ENCODE peak calls at places on chromosomes 11 and 22, in four cellular contexts. E is H1, B is GM12878, W is HepG2. T is an unnamed sample.

GRCh38 chr22:26642465-26643367 is 14.7 kb upstream of the MIAT start:
- DNase-seq in E (no peak), W (no peak), B (no peak), T (no peak)

GRCh38 chr11:130666781-130667251 is 218.4 kb downstream of the ADAMTS15 start:
- DNase-seq in E (no peak), B (no peak), W (no peak), T (no peak)

GRCh38 chr11:74453373-74453975 is 13.9 kb downstream of the KCNE3 start:
- DNase-seq in W (peak), E (peak), B (peak), T (peak)

GRCh38 chr11:124586247-124586860 is 16.6 kb downstream of the OR8A1 start:
- DNase-seq in W (peak), E (peak), B (no peak), T (peak)

GRCh38 chr11:75583710-75584658 is 21.9 kb downstream of the SERPINH1 start:
- DNase-seq in W (no peak), B (no peak), E (no peak), T (peak)

GRCh38 chr11:65887026-65887722 is 1.1 kb downstream of the FIBP start:
- DNase-seq in W (no peak), B (no peak), E (no peak), T (no peak)

GRCh38 chr11:77467993-77468392 is 5.9 kb downstream of the PAK1 start:
- DNase-seq in E (no peak), B (no peak), W (no peak), T (no peak)

GRCh38 chr11:134049303-134049702 is 19.6 kb upstream of the JAM3 start:
- DNase-seq in E (no peak), W (no peak), B (no peak), T (no peak)

GRCh38 chr11:128891912-128892398 is 799 bp downstream of the KCNJ5 start:
- DNase-seq in B (no peak), W (no peak), E (no peak), T (no peak)

GRCh38 chr11:95507794-95508193 is 276.8 kb upstream of the SESN3 start:
- DNase-seq in W (no peak), B (no peak), E (no peak), T (no peak)

GRCh38 chr22:19386248-19386647 is 45.3 kb downstream of the HIRA start:
- DNase-seq in W (no peak), E (no peak), B (no peak), T (no peak)

GRCh38 chr11:88039512-88040496 is 135.4 kb downstream of the RAB38 start:
- DNase-seq in W (no peak), B (no peak), E (no peak), T (no peak)

GRCh38 chr22:17121235-17122195 is at the start of gene TMEM121B:
- DNase-seq in E (peak), B (no peak), W (no peak), T (peak)

GRCh38 chr22:20032407-20032991 is 11.6 kb downstream of the TANGO2 start:
- DNase-seq in B (no peak), E (no peak), W (no peak), T (no peak)

GRCh38 chr11:19868281-19868821 is 155.7 kb downstream of the NAV2 start:
- DNase-seq in W (no peak), B (no peak), E (no peak), T (no peak)

GRCh38 chr22:49737101-49737551 is 90.5 kb downstream of the BRD1 start:
- DNase-seq in W (no peak), B (no peak), E (no peak), T (no peak)

DNA sequence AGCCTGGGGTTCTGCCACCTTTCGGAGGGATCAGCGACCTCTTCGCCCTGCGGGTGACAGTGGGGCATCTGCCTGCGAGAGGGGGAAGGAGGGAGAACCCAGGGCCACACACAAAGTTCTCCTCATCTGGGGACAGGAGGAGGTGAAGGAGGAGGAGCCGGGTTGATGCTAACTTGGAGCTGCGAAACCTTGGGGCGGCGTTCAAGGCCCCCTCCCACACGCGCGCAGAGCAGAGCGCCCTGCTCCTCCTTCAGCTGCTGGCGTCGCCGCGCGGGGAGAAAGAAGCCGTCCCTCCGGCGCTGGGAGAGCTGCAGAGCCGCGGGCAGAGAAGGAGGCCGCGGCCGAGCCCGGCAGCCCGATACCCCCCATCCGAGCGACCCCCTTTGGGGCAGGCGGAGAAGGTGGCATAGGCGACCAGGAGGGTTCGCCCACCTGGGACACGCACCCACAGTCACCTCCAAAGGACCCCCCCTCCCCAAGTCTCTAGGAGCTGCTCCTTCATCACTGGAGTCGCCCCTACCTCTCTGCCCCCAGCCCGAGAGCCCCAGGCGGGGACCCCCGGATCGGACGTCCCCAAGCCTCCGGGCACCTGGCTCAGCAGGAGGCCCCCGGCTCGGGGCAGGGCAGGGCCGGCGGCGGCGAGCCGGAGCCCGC is at the start of gene RASD2:
- DNase-seq in B (no peak), W (no peak), E (no peak), T (peak)
- TF ChIP-seq SUZ12 in B (no peak), W (no peak), E (no peak), T (no peak)

GRCh38 chr11:6249822-6250555 is 9.6 kb upstream of the CCKBR start:
- DNase-seq in E (no peak), B (no peak), W (no peak), T (no peak)
- TF ChIP-seq SP1 in E (no peak), B (no peak), W (no peak), T (no peak)

GRCh38 chr11:62260261-62260953 is 9.6 kb upstream of the SCGB2A2 start:
- DNase-seq in E (no peak), B (no peak), W (peak), T (no peak)
- TF ChIP-seq SUZ12 in E (no peak), B (no peak), W (no peak), T (no peak)

GRCh38 chr11:102589047-102589459 is 36.1 kb downstream of the MMP20 start:
- DNase-seq in W (no peak), E (no peak), B (peak), T (no peak)

GRCh38 chr11:102591160-102591718 is 33.9 kb downstream of the MMP20 start:
- DNase-seq in W (no peak), B (no peak), E (no peak), T (no peak)

GRCh38 chr11:102590646-102591045 is 34.5 kb downstream of the MMP20 start:
- DNase-seq in E (no peak), W (no peak), B (no peak), T (no peak)

GRCh38 chr11:102596578-102596977 is 28.6 kb downstream of the MMP20 start:
- DNase-seq in B (no peak), W (peak), E (no peak), T (no peak)

DNA sequence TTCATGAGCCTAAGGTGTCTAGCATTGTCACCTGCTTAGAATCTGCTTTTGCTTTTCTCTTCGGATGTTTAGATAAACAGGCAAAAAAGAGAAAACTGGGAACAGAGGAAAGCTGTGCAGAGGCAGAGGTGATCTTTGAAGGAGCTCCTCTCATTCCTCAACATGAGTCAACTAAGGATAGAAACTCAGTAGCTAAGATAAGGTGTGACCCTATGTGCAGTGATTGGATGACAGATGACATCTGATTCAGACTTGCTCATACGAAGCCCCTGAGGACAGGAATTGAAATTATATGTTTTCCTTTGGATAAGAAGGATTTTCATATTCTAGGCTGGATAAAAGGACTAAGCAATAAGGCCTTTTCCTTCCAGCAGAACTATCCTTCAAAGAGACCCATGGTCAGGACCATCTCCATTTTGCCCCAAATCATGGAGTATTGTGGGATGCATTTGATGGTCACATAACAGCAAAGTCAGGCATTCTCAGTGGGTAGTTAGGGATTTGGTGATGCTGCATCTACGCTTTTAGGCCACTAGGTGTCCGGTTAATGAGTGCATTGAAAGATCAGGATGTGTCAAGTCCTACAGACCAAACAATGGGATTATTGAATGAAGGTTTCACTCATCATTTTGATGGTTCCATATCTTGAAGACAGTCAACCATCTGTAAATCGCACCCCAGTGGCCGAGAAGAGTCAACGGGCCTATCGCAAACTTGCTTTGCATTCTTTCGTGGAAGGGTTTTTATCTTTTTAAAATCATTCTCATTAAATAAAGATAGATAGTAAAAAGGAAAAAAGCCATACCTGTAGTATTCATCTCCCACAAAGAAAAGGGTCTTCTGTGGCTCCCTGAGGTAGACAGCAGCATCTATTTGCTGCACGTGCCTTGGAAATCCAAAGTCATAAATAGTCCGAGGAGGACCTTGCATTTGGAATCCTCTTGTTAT is 32.2 kb downstream of the MMP20 start:
- DNase-seq in E (no peak), B (no peak), W (peak), T (peak)
- TF ChIP-seq SP1 in E (no peak), B (no peak), W (no peak), T (no peak)

GRCh38 chr22:44445307-44445680 is 52.7 kb downstream of the RTL6 start:
- DNase-seq in W (no peak), E (no peak), B (no peak), T (no peak)
- TF ChIP-seq SUZ12 in W (no peak), E (no peak), B (no peak), T (no peak)

DNA sequence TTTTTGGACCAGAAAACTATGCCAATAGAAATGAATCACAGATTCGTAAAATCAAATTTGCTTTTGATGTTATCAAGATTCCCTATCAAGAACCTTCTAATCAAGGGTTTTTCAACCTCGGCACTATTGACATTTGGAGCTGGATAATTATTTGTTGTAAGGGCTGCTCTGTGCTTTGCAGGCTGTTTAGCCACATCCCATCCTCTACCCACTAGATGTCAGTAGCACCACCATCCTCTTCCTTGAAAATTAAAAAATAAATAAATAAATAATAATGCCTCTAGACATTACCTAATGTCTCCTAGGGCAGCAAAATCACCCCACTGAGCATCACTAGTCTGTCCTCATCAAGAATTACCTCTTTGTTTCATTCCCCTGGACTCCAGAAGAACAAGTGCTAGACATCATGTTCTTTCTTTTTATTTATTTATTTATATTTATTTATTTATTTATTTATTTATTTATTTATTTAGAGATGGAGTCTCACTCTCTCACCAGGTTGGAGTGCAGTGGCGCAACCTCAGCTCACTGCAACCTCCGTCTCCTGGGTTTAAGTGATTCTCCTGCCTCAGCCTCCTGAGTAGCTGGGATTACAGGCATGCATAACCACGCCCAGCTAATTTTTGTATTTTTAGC is 744.7 kb downstream of the KCNA4 start:
- DNase-seq in W (no peak), E (no peak), B (no peak), T (no peak)
- TF ChIP-seq SP1 in W (no peak), E (no peak), B (no peak), T (no peak)

GRCh38 chr22:22784249-22785039 is 103.2 kb upstream of the IGLL5 start:
- DNase-seq in E (no peak), W (no peak), B (no peak), T (no peak)
- TF ChIP-seq SUZ12 in E (no peak), W (no peak), B (no peak), T (no peak)

GRCh38 chr11:68882391-68882790 is 21.2 kb downstream of the MRPL21 start:
- DNase-seq in W (no peak), E (no peak), B (no peak), T (no peak)

GRCh38 chr11:68878022-68878421 is 25.6 kb downstream of the MRPL21 start:
- DNase-seq in E (no peak), W (peak), B (no peak), T (no peak)

GRCh38 chr11:68880851-68881250 is 22.8 kb downstream of the MRPL21 start:
- DNase-seq in E (no peak), B (no peak), W (no peak), T (no peak)

GRCh38 chr11:68881320-68881719 is 22.3 kb downstream of the MRPL21 start:
- DNase-seq in E (no peak), B (no peak), W (no peak), T (no peak)
- TF ChIP-seq SP1 in E (no peak), B (no peak), W (no peak), T (no peak)

T was measured in HEK293T.